ENCODE peak calls at places on chromosomes 4 and X, in nine cellular contexts. One of them, this sample, is unnamed. For H3K4me1, the result is how much of the 10 kb centered on the place peaks cover.

GRCh38 chrX:12548746-12549145 is 242.5 kb upstream of the PRPS2 start:
- DNase-seq in suprapubic skin: no peak
- DNase-seq in Caco-2: no peak
- DNase-seq in tibial nerve: no peak
- DNase-seq in adipocyte: peak
- DNase-seq in mammary epithelial cell: peak
- DNase-seq in neural progenitor cell: peak
- DNase-seq in body of pancreas: no peak
- DNase-seq in stomach: no peak
- DNase-seq in this sample: peak

GRCh38 chrX:155718964-155719586 is 106.3 kb upstream of the TMLHE start:
- DNase-seq in suprapubic skin: no peak
- DNase-seq in Caco-2: no peak
- DNase-seq in tibial nerve: no peak
- DNase-seq in adipocyte: peak
- DNase-seq in mammary epithelial cell: peak
- DNase-seq in neural progenitor cell: no peak
- DNase-seq in body of pancreas: no peak
- DNase-seq in stomach: no peak
- DNase-seq in this sample: no peak

GRCh38 chrX:2489446-2490445 is 11.0 kb downstream of the DHRSX start:
- DNase-seq in suprapubic skin: no peak
- DNase-seq in Caco-2: peak
- DNase-seq in tibial nerve: no peak
- DNase-seq in adipocyte: no peak
- DNase-seq in mammary epithelial cell: no peak
- DNase-seq in neural progenitor cell: no peak
- DNase-seq in body of pancreas: no peak
- DNase-seq in stomach: no peak
- DNase-seq in this sample: no peak

GRCh38 chr4:20318011-20318898 is 66.5 kb downstream of the SLIT2 start:
- DNase-seq in suprapubic skin: no peak
- DNase-seq in Caco-2: no peak
- DNase-seq in tibial nerve: no peak
- DNase-seq in adipocyte: peak
- DNase-seq in mammary epithelial cell: no peak
- DNase-seq in neural progenitor cell: peak
- DNase-seq in body of pancreas: no peak
- DNase-seq in stomach: no peak
- DNase-seq in this sample: no peak

GRCh38 chr4:7549866-7550265 is 115.1 kb upstream of the PSAPL1 start:
- DNase-seq in suprapubic skin: no peak
- DNase-seq in Caco-2: no peak
- DNase-seq in tibial nerve: no peak
- DNase-seq in adipocyte: no peak
- DNase-seq in mammary epithelial cell: no peak
- DNase-seq in neural progenitor cell: no peak
- DNase-seq in body of pancreas: no peak
- DNase-seq in stomach: no peak
- DNase-seq in this sample: no peak

GRCh38 chrX:105477351-105477750 is 256.9 kb upstream of the TEX13A start:
- DNase-seq in suprapubic skin: no peak
- DNase-seq in Caco-2: no peak
- DNase-seq in tibial nerve: no peak
- DNase-seq in adipocyte: peak
- DNase-seq in mammary epithelial cell: peak
- DNase-seq in neural progenitor cell: no peak
- DNase-seq in body of pancreas: no peak
- DNase-seq in stomach: no peak
- DNase-seq in this sample: no peak

GRCh38 chr4:171954650-171955049 is 141.4 kb downstream of the GALNTL6 start:
- DNase-seq in suprapubic skin: no peak
- DNase-seq in Caco-2: no peak
- DNase-seq in tibial nerve: no peak
- DNase-seq in adipocyte: peak
- DNase-seq in mammary epithelial cell: peak
- DNase-seq in neural progenitor cell: no peak
- DNase-seq in body of pancreas: no peak
- DNase-seq in stomach: no peak
- DNase-seq in this sample: no peak

GRCh38 chrX:8319359-8319758 is 145.3 kb upstream of the VCX3B start:
- DNase-seq in suprapubic skin: no peak
- DNase-seq in Caco-2: no peak
- DNase-seq in tibial nerve: no peak
- DNase-seq in adipocyte: no peak
- DNase-seq in mammary epithelial cell: no peak
- DNase-seq in neural progenitor cell: no peak
- DNase-seq in body of pancreas: no peak
- DNase-seq in stomach: no peak
- DNase-seq in this sample: no peak

GRCh38 chrX:120514236-120514635 is 45.1 kb upstream of the LAMP2 start:
- DNase-seq in suprapubic skin: no peak
- DNase-seq in Caco-2: no peak
- DNase-seq in tibial nerve: no peak
- DNase-seq in adipocyte: peak
- DNase-seq in mammary epithelial cell: peak
- DNase-seq in neural progenitor cell: peak
- DNase-seq in body of pancreas: peak
- DNase-seq in stomach: no peak
- DNase-seq in this sample: no peak

GRCh38 chr4:146368209-146368608 is 153.5 kb downstream of the SLC10A7 start:
- DNase-seq in suprapubic skin: no peak
- DNase-seq in Caco-2: no peak
- DNase-seq in tibial nerve: no peak
- DNase-seq in adipocyte: peak
- DNase-seq in mammary epithelial cell: no peak
- DNase-seq in neural progenitor cell: no peak
- DNase-seq in body of pancreas: no peak
- DNase-seq in stomach: no peak
- DNase-seq in this sample: no peak

GRCh38 chrX:117570160-117570559 is 546.5 kb downstream of the KLHL13 start:
- DNase-seq in suprapubic skin: no peak
- DNase-seq in Caco-2: no peak
- DNase-seq in tibial nerve: no peak
- DNase-seq in adipocyte: no peak
- DNase-seq in mammary epithelial cell: no peak
- DNase-seq in neural progenitor cell: no peak
- DNase-seq in body of pancreas: no peak
- DNase-seq in stomach: no peak
- DNase-seq in this sample: no peak

GRCh38 chr4:1092026-1092982 is 21.1 kb downstream of the RNF212 start:
- DNase-seq in suprapubic skin: peak
- DNase-seq in Caco-2: no peak
- DNase-seq in tibial nerve: no peak
- DNase-seq in adipocyte: no peak
- DNase-seq in mammary epithelial cell: no peak
- DNase-seq in neural progenitor cell: no peak
- DNase-seq in body of pancreas: no peak
- DNase-seq in stomach: no peak
- DNase-seq in this sample: no peak

GRCh38 chr4:3656441-3657376 is 109.5 kb upstream of the ADRA2C start:
- DNase-seq in suprapubic skin: no peak
- DNase-seq in Caco-2: no peak
- DNase-seq in tibial nerve: no peak
- DNase-seq in adipocyte: no peak
- DNase-seq in mammary epithelial cell: no peak
- DNase-seq in neural progenitor cell: peak
- DNase-seq in body of pancreas: no peak
- DNase-seq in stomach: no peak
- DNase-seq in this sample: no peak

GRCh38 chrX:16488959-16489358 is 161.0 kb upstream of the S100G start:
- DNase-seq in suprapubic skin: no peak
- DNase-seq in Caco-2: no peak
- DNase-seq in tibial nerve: no peak
- DNase-seq in adipocyte: no peak
- DNase-seq in mammary epithelial cell: peak
- DNase-seq in neural progenitor cell: no peak
- DNase-seq in body of pancreas: no peak
- DNase-seq in stomach: no peak
- DNase-seq in this sample: no peak

GRCh38 chr4:183468210-183469095 is 24.0 kb downstream of the CDKN2AIP start:
- DNase-seq in suprapubic skin: no peak
- DNase-seq in Caco-2: no peak
- DNase-seq in tibial nerve: no peak
- DNase-seq in adipocyte: peak
- DNase-seq in mammary epithelial cell: peak
- DNase-seq in neural progenitor cell: no peak
- DNase-seq in body of pancreas: no peak
- DNase-seq in stomach: no peak
- DNase-seq in this sample: no peak

GRCh38 chrX:6849711-6850415 is 297.6 kb upstream of the STS start:
- DNase-seq in suprapubic skin: no peak
- DNase-seq in Caco-2: no peak
- DNase-seq in tibial nerve: no peak
- DNase-seq in adipocyte: peak
- DNase-seq in mammary epithelial cell: peak
- DNase-seq in neural progenitor cell: no peak
- DNase-seq in body of pancreas: no peak
- DNase-seq in stomach: no peak
- DNase-seq in this sample: no peak

GRCh38 chr4:125681240-125681639 is 366.5 kb downstream of the FAT4 start:
- DNase-seq in suprapubic skin: no peak
- DNase-seq in Caco-2: no peak
- DNase-seq in tibial nerve: no peak
- DNase-seq in adipocyte: peak
- DNase-seq in mammary epithelial cell: no peak
- DNase-seq in neural progenitor cell: no peak
- DNase-seq in body of pancreas: no peak
- DNase-seq in stomach: no peak
- DNase-seq in this sample: no peak

GRCh38 chr4:73702796-73703287 is 37.5 kb upstream of the CXCL8 start:
- DNase-seq in suprapubic skin: no peak
- DNase-seq in Caco-2: no peak
- DNase-seq in tibial nerve: no peak
- DNase-seq in adipocyte: no peak
- DNase-seq in mammary epithelial cell: no peak
- DNase-seq in neural progenitor cell: no peak
- DNase-seq in body of pancreas: no peak
- DNase-seq in stomach: no peak
- DNase-seq in this sample: no peak

GRCh38 chr4:153223935-153224334 is 19.7 kb downstream of the TRIM2 start:
- DNase-seq in suprapubic skin: no peak
- DNase-seq in Caco-2: no peak
- DNase-seq in tibial nerve: no peak
- DNase-seq in adipocyte: peak
- DNase-seq in mammary epithelial cell: peak
- DNase-seq in neural progenitor cell: no peak
- DNase-seq in body of pancreas: no peak
- DNase-seq in stomach: no peak
- DNase-seq in this sample: peak

GRCh38 chr4:151561551-151562256 is 152.7 kb downstream of the FHIP1A start:
- DNase-seq in suprapubic skin: no peak
- DNase-seq in Caco-2: no peak
- DNase-seq in tibial nerve: no peak
- DNase-seq in adipocyte: peak
- DNase-seq in mammary epithelial cell: no peak
- DNase-seq in neural progenitor cell: no peak
- DNase-seq in body of pancreas: no peak
- DNase-seq in stomach: no peak
- DNase-seq in this sample: no peak
- H3K4me1 ChIP-seq in suprapubic skin: under half
- H3K4me1 ChIP-seq in Caco-2: under half
- H3K4me1 ChIP-seq in tibial nerve: under half
- H3K4me1 ChIP-seq in adipocyte: under half
- H3K4me1 ChIP-seq in mammary epithelial cell: under half
- H3K4me1 ChIP-seq in neural progenitor cell: under half
- H3K4me1 ChIP-seq in body of pancreas: under half
- H3K4me1 ChIP-seq in stomach: under half
- H3K4me1 ChIP-seq in this sample: under half

GRCh38 chr4:156970501-156971167 is 965 bp downstream of the PDGFC start:
- DNase-seq in suprapubic skin: peak
- DNase-seq in Caco-2: peak
- DNase-seq in tibial nerve: peak
- DNase-seq in adipocyte: peak
- DNase-seq in mammary epithelial cell: peak
- DNase-seq in neural progenitor cell: peak
- DNase-seq in body of pancreas: peak
- DNase-seq in stomach: peak
- DNase-seq in this sample: peak
- H3K4me3 ChIP-seq in suprapubic skin: peak
- H3K4me3 ChIP-seq in Caco-2: peak
- H3K4me3 ChIP-seq in tibial nerve: peak
- H3K4me3 ChIP-seq in adipocyte: peak
- H3K4me3 ChIP-seq in mammary epithelial cell: peak
- H3K4me3 ChIP-seq in neural progenitor cell: peak
- H3K4me3 ChIP-seq in body of pancreas: peak
- H3K4me3 ChIP-seq in stomach: peak
- H3K4me3 ChIP-seq in this sample: peak

GRCh38 chr4:53010320-53010719 is 148.2 kb downstream of the RASL11B start:
- DNase-seq in suprapubic skin: no peak
- DNase-seq in Caco-2: no peak
- DNase-seq in tibial nerve: peak
- DNase-seq in adipocyte: peak
- DNase-seq in mammary epithelial cell: no peak
- DNase-seq in neural progenitor cell: no peak
- DNase-seq in body of pancreas: peak
- DNase-seq in stomach: no peak
- DNase-seq in this sample: no peak
- H3K4me1 ChIP-seq in suprapubic skin: under half
- H3K4me1 ChIP-seq in Caco-2: under half
- H3K4me1 ChIP-seq in tibial nerve: under half
- H3K4me1 ChIP-seq in adipocyte: half or more
- H3K4me1 ChIP-seq in mammary epithelial cell: under half
- H3K4me1 ChIP-seq in neural progenitor cell: under half
- H3K4me1 ChIP-seq in body of pancreas: half or more
- H3K4me1 ChIP-seq in stomach: under half
- H3K4me1 ChIP-seq in this sample: under half

DNA sequence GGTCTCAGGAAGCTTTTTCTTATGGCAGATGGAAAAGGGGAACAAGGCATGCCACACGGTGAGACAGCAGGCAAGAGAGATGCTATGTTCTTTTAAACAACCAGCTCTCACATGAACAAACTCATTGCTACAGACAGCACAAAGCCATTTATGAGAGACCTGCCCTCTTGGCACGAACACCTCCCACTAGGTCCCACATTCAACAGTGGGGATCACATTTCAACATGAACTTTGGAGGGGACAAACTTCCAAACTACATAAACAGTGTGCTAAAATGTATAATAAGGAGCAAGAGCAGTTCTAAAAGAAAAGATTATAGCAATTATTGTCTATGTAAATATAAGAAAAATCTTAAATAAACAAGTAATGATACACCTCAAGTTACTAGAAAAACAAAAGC is 391.8 kb upstream of the CPXCR1 start:
- DNase-seq in suprapubic skin: no peak
- DNase-seq in Caco-2: no peak
- DNase-seq in tibial nerve: no peak
- DNase-seq in adipocyte: no peak
- DNase-seq in mammary epithelial cell: no peak
- DNase-seq in neural progenitor cell: no peak
- DNase-seq in body of pancreas: no peak
- DNase-seq in stomach: no peak
- DNase-seq in this sample: no peak
- H3K4me3 ChIP-seq in suprapubic skin: no peak
- H3K4me3 ChIP-seq in Caco-2: no peak
- H3K4me3 ChIP-seq in tibial nerve: no peak
- H3K4me3 ChIP-seq in adipocyte: no peak
- H3K4me3 ChIP-seq in mammary epithelial cell: no peak
- H3K4me3 ChIP-seq in neural progenitor cell: no peak
- H3K4me3 ChIP-seq in body of pancreas: no peak
- H3K4me3 ChIP-seq in stomach: no peak
- H3K4me3 ChIP-seq in this sample: no peak

This sample was measured in PC-9.